ENCODE peak calls at places on chromosome 11, in four cellular contexts. C is HL-60; A is left ventricle myocardium inferior; V is CD8-positive, alpha-beta T cell. J is an unnamed sample. For H3K27me3, the result is how much of the 10 kb centered on the place peaks cover.

GRCh38 chr11:68047437-68048290 is 8.8 kb downstream of the TCIRG1 start:
- DNase-seq in A (no peak), C (no peak), V (no peak), J (no peak)

GRCh38 chr11:67022341-67022933 is 497 bp upstream of the SYT12 start:
- DNase-seq in V (no peak), C (no peak), A (no peak), J (peak)

GRCh38 chr11:117604349-117604995 is 192.5 kb downstream of the DSCAML1 start:
- DNase-seq in A (no peak), C (no peak), V (no peak), J (no peak)

GRCh38 chr11:35998651-35999050 is 54.8 kb downstream of the LDLRAD3 start:
- DNase-seq in C (no peak), V (no peak), A (no peak), J (no peak)

GRCh38 chr11:27429740-27430451 is 42.7 kb downstream of the LGR4 start:
- DNase-seq in C (no peak), V (no peak), A (no peak), J (no peak)

GRCh38 chr11:74748211-74749126 is at the start of gene RNF169:
- DNase-seq in A (peak), V (peak), C (peak), J (peak)

GRCh38 chr11:75635009-75635909 is 33.6 kb downstream of the MAP6 start:
- DNase-seq in V (no peak), A (peak), C (no peak), J (no peak)

GRCh38 chr11:95248666-95249467 is 17.9 kb upstream of the SESN3 start:
- DNase-seq in V (no peak), A (no peak), C (no peak), J (no peak)

GRCh38 chr11:117279711-117280376 is 11.3 kb upstream of the BACE1-AS start:
- DNase-seq in V (no peak), A (no peak), C (no peak), J (no peak)

GRCh38 chr11:96035744-96036087 is 111.8 kb upstream of the MTMR2 start:
- DNase-seq in C (no peak), A (no peak), V (no peak), J (no peak)

GRCh38 chr11:133785795-133786194 is 59.5 kb downstream of the SPATA19 start:
- DNase-seq in C (no peak), V (no peak), A (no peak), J (no peak)

GRCh38 chr11:117071344-117071787 is 26.9 kb downstream of the SIK3 start:
- DNase-seq in C (no peak), V (no peak), A (no peak), J (peak)

GRCh38 chr11:93537767-93538261 is 5.4 kb downstream of the SMCO4 start:
- DNase-seq in C (peak), A (no peak), V (no peak), J (peak)

GRCh38 chr11:69666261-69666660 is 8.9 kb downstream of the LTO1 start:
- DNase-seq in A (no peak), V (no peak), C (no peak), J (no peak)

GRCh38 chr11:46306296-46306853 is 28.9 kb downstream of the CREB3L1 start:
- DNase-seq in A (no peak), V (no peak), C (no peak), J (no peak)

GRCh38 chr11:102347526-102348331 is 715 bp downstream of the BIRC2 start:
- DNase-seq in C (peak), V (peak), A (no peak), J (no peak)

GRCh38 chr11:36953986-36954385 is 355.9 kb upstream of the RAG2 start:
- DNase-seq in A (no peak), V (no peak), C (no peak), J (no peak)

GRCh38 chr11:131754671-131755070 is 384.3 kb downstream of the NTM start:
- DNase-seq in C (no peak), A (no peak), V (no peak), J (no peak)

DNA sequence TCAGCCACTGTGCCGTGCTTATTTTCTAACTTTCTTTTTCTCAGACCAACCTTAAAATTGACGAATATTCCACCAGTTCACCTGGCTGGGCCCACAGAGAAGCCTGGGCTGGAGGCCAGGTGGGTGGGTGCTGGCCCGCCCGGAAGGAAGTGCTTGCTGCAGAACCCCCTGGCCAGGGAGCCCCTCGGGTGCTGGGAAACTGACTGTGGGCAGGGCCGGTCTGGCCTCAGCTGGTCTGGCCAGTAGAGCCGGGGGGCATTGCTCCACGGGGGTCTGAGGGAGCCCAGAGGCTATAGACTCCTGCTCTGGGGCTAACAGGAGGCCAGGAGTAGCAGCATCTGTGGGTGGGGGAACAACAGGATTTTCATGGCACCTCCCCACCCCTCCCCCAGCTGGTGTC is 6.8 kb upstream of the CHID1 start:
- DNase-seq in V (no peak), A (no peak), C (no peak), J (no peak)
- H3K27me3 ChIP-seq in V (under half), A (under half), C (under half), J (under half)

GRCh38 chr11:77589521-77590193 is at the start of gene AQP11:
- DNase-seq in V (peak), A (peak), C (peak), J (peak)

GRCh38 chr11:77592727-77593126 is 3.0 kb downstream of the AQP11 start:
- DNase-seq in C (no peak), A (no peak), V (no peak), J (peak)

GRCh38 chr11:77593883-77594282 is 4.1 kb downstream of the AQP11 start:
- DNase-seq in V (no peak), C (no peak), A (no peak), J (no peak)

GRCh38 chr11:77589181-77589520 is 602 bp upstream of the AQP11 start:
- DNase-seq in C (no peak), V (no peak), A (no peak), J (no peak)

DNA sequence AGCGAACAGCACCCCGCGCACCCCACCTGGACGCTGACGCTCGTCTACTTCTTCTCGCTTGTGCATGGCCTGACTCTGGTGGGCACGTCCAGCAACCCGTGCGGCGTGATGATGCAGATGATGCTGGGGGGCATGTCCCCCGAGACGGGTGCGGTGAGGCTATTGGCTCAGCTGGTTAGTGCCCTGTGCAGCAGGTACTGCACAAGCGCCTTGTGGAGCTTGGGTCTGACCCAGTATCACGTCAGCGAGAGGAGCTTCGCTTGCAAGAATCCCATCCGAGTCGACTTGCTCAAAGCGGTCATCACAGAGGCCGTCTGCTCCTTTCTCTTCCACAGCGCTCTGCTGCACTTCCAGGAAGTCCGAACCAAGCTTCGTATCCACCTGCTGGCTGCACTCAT is 440 bp downstream of the AQP11 start:
- DNase-seq in C (peak), A (peak), V (no peak), J (peak)
- H3K27ac ChIP-seq in C (no peak), A (peak), V (peak), J (peak)

DNA sequence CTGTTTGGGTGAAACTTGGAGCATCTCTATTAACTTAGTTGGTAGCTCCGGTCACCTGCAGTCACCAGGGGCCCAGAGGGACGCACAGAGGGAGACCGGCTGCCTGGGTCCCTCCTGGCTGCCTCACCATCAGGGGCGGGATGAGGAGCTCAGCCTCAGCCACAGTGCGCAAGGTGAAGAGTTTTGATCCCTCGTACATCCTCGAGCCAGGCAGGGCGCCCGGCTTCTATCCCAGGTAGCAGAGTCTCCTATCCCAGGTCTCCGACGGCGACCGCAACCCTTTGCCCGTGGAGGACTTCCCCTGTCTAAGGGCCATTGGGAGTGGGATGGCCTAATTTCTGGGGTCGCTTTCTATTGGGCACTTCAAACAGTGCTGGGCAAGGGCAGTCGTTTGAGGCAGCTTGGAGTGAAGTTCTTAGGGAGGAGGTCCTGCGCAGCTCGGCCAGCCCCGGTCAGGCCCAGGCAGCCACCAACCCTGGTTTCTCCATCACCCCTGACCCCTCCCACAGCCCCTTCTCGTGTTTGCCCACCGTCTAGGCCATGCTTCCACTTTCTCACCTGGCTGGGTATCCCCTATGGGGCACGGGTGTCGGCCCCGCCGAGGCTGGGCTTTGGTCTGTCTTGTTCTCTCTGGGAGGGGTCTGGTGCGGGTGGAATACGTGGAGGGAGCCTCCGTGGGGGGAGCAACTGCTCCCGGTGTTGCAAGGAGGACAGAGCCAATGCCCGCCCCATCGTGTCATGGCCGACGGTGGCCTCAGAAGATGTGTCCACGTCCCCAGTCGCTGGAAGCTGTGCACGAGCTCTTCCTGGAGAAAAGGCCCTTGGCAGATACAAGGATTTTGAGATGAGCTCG is 3.6 kb upstream of the MRGPRG start:
- DNase-seq in A (no peak), V (no peak), C (no peak), J (no peak)
- H3K27me3 ChIP-seq in A (half or more), V (under half), C (under half), J (under half)

DNA sequence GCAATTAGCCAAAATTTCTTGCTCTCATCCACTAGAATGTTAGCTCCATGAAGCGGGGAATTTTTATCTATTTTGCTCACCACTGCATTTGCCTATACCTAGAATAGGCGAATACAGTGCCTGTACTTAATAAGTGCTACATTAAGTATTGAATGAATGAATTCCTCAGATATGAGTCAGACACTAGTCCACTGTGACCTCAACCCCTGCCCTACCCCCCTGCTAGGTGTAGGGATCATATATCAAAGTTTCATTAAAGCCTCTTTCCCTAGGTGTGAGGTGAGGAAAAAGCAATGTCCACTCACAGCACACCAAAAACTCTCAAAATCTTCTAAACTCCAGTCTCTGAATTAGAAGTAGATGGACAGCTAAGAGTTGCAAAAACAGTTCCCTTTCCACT is 9.7 kb upstream of the PSMA1 start:
- DNase-seq in V (no peak), A (no peak), C (no peak), J (no peak)
- H3K27ac ChIP-seq in V (no peak), A (no peak), C (no peak), J (no peak)

GRCh38 chr11:17496406-17496805 is 19.8 kb upstream of the ABCC8 start:
- DNase-seq in V (no peak), A (no peak), C (no peak), J (no peak)

GRCh38 chr11:17498475-17498874 is 21.8 kb upstream of the ABCC8 start:
- DNase-seq in V (no peak), C (no peak), A (no peak), J (no peak)

GRCh38 chr11:17500673-17501072 is 24.0 kb upstream of the ABCC8 start:
- DNase-seq in V (no peak), C (no peak), A (no peak), J (no peak)

GRCh38 chr11:17494019-17494418 is 17.4 kb upstream of the ABCC8 start:
- DNase-seq in V (no peak), A (no peak), C (no peak), J (no peak)

GRCh38 chr11:17498058-17498457 is 21.4 kb upstream of the ABCC8 start:
- DNase-seq in C (peak), V (no peak), A (no peak), J (no peak)
- H3K27me3 ChIP-seq in C (under half), V (under half), A (under half), J (under half)

DNA sequence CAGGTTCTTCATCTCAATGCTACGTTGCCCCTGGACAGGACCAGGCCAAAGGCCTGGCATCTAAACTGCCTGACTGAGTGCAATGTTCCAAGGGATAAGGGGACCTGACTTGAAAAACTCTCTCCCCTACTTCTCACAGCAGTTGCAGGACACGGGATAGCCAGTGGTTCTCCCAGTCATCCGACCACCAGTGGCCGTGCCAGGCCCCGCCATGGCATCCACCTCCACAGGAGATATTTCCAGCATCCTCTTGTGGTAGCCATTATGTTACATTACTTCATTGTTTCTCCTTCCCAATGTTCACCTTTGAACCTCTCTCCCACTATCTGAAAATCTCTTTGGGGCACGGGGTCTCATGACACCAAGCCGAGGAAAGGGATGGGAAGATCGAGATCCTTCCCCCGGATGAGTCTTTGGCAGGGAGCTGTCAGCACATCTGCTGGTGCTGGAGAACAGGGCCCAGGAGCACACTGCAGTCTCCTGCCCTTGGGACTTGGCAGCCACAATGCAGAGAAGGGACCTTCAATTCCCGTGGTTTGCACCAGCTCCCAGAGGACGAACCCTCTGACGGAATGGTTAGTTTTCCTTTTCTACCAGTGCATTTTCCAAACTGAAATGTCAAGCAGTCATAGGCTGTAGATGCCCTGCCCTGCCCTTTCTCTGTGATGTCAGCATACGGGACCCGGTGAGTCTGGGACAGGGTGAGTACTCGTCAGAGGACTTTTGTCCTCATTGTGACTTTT is 121.2 kb downstream of the ETS1 start:
- DNase-seq in C (no peak), A (peak), V (no peak), J (no peak)
- H3K27ac ChIP-seq in C (no peak), A (peak), V (peak), J (no peak)

GRCh38 chr11:1194977-1195689 is 27.7 kb upstream of the MUC5B start:
- DNase-seq in V (no peak), A (peak), C (no peak), J (peak)
- H3K27me3 ChIP-seq in V (under half), A (half or more), C (under half), J (under half)

DNA sequence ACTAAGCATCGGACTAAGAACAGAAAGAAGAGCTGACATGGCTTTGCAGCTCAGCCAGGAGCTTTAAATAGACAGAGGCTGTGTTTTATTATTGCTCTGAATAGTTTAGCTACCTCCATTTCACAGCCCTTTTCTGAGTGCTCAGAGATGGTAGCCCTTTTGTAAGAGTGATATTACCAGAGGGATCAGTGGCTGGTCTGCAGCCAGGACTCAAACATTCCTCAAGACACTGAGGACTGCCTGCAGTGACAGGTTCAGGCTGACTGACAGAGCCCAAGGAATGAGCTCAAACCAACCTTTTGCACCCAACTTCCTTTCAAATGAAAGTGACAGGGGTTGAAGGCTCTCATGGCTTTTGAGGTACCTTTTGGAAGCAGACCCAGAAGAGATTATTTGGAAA is 189.0 kb downstream of the DDX10 start:
- DNase-seq in C (no peak), A (peak), V (peak), J (no peak)
- H3K27ac ChIP-seq in C (no peak), A (peak), V (peak), J (peak)